ENCODE peak calls at places on chromosomes 2 and 18, in seven cellular contexts. O is A549, G is GM12892, N is esophagus squamous epithelium, M is transverse colon, E is endothelial cell of umbilical vein, K is tibial nerve. I is an unnamed sample.

GRCh38 chr2:54494087-54494486 is 38.0 kb downstream of the SPTBN1 start:
- DNase-seq in O (no peak), G (no peak), N (no peak), M (no peak), E (no peak), K (no peak), I (no peak)

GRCh38 chr2:37782721-37783438 is 111.4 kb upstream of the CDC42EP3 start:
- DNase-seq in O (no peak), G (no peak), N (no peak), M (peak), E (no peak), K (no peak), I (no peak)

GRCh38 chr2:27573452-27573851 is 9.4 kb upstream of the ZNF512 start:
- DNase-seq in O (no peak), G (no peak), N (no peak), M (no peak), E (no peak), K (no peak), I (no peak)

GRCh38 chr2:222753251-222753824 is 81.9 kb downstream of the MOGAT1 start:
- DNase-seq in O (no peak), G (no peak), N (no peak), M (no peak), E (no peak), K (no peak), I (no peak)

GRCh38 chr2:64207573-64207972 is 63.4 kb upstream of the PELI1 start:
- DNase-seq in O (no peak), G (no peak), N (no peak), M (no peak), E (no peak), K (no peak), I (no peak)

GRCh38 chr2:37585295-37585908 is 86.0 kb downstream of the CDC42EP3 start:
- DNase-seq in O (peak), G (no peak), N (no peak), M (peak), E (peak), K (no peak), I (no peak)

GRCh38 chr2:197191948-197192338 is 118.6 kb downstream of the ANKRD44 start:
- DNase-seq in O (no peak), G (no peak), N (no peak), M (no peak), E (no peak), K (no peak), I (no peak)

GRCh38 chr2:38771632-38772031 is 6.4 kb upstream of the GEMIN6 start:
- DNase-seq in O (peak), G (no peak), N (no peak), M (no peak), E (peak), K (no peak), I (no peak)

GRCh38 chr18:32349728-32350395 is 120.8 kb downstream of the GAREM1 start:
- DNase-seq in O (peak), G (no peak), N (no peak), M (peak), E (peak), K (peak), I (no peak)

GRCh38 chr2:220512419-220512818 is 885.0 kb downstream of the SLC4A3 start:
- DNase-seq in O (no peak), G (no peak), N (no peak), M (no peak), E (no peak), K (no peak), I (no peak)

GRCh38 chr2:42809876-42810125 is 17.4 kb upstream of the HAAO start:
- DNase-seq in O (peak), G (peak), N (no peak), M (peak), E (no peak), K (peak), I (no peak)

GRCh38 chr2:175930504-175930903 is 71.6 kb downstream of the LNPK start:
- DNase-seq in O (no peak), G (no peak), N (no peak), M (no peak), E (peak), K (no peak), I (no peak)

GRCh38 chr2:19347619-19348562 is 10.5 kb downstream of the OSR1 start:
- DNase-seq in O (peak), G (peak), N (peak), M (peak), E (peak), K (peak), I (peak)
- TF ChIP-seq POLR2A in O (peak), G (peak), N (no peak), M (peak), E (peak), K (peak), I (peak)

GRCh38 chr2:200216310-200216709 is 90.2 kb upstream of the SPATS2L start:
- DNase-seq in O (no peak), G (no peak), N (no peak), M (no peak), E (no peak), K (no peak), I (no peak)

GRCh38 chr2:200221055-200221692 is 85.3 kb upstream of the SPATS2L start:
- DNase-seq in O (peak), G (no peak), N (no peak), M (no peak), E (no peak), K (no peak), I (no peak)

GRCh38 chr2:200218645-200219044 is 87.8 kb upstream of the SPATS2L start:
- DNase-seq in O (no peak), G (no peak), N (no peak), M (no peak), E (no peak), K (no peak), I (no peak)

GRCh38 chr2:200217320-200217719 is 89.2 kb upstream of the SPATS2L start:
- DNase-seq in O (no peak), G (no peak), N (no peak), M (no peak), E (no peak), K (no peak), I (no peak)

DNA sequence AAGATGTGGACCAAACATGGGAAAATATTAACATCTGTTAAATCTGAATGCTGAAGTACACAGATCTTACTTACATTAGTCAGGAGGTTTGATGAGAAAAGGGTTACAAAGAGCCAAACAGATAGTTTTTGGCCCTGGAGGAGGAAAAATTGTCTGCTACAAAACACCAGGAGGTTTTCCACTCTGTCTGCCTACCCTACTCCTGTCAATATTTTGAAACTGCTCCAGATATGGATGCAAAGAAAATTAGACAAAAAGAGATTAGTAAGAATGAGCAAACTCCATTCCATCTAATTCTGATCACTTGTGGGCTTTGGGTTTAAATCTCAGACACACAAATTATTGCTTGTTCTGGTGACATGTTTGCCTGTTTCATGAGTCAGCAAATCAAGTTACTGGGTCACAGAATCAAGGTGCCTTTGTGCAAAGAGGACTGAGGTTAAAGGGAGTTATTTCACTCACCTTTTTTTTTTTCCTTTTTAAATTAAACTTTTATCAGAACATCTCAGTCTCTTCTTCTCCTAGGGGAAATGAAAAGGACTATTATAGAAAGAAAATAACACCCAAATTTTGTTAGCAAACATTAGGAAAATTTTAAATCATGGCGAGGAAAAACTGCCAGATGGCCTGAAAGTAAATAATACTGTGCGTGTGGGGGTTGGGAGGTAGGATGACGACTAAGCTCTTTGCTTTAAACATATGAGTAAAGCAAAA is 86.9 kb upstream of the SPATS2L start:
- DNase-seq in O (no peak), G (no peak), N (no peak), M (no peak), E (no peak), K (no peak), I (no peak)
- TF ChIP-seq POLR2A in O (no peak), G (no peak), N (no peak), M (no peak), E (no peak), K (no peak), I (no peak)

GRCh38 chr2:156325671-156326385 is 6.7 kb downstream of the NR4A2 start:
- DNase-seq in O (no peak), G (no peak), N (no peak), M (no peak), E (no peak), K (no peak), I (no peak)
- TF ChIP-seq POLR2A in O (no peak), G (no peak), N (no peak), M (no peak), E (no peak), K (no peak), I (no peak)

GRCh38 chr2:231394201-231395141 is 1.0 kb upstream of the B3GNT7 start:
- DNase-seq in O (peak), G (peak), N (no peak), M (no peak), E (no peak), K (no peak), I (peak)
- TF ChIP-seq POLR2A in O (no peak), G (peak), N (no peak), M (no peak), E (no peak), K (no peak), I (peak)

GRCh38 chr2:20093263-20094141 is 42.1 kb upstream of the LAPTM4A start:
- DNase-seq in O (peak), G (no peak), N (no peak), M (peak), E (peak), K (peak), I (no peak)
- TF ChIP-seq POLR2A in O (no peak), G (no peak), N (no peak), M (no peak), E (no peak), K (no peak), I (no peak)

GRCh38 chr2:174597347-174598047 is at the start of gene WIPF1:
- DNase-seq in O (no peak), G (peak), N (peak), M (peak), E (peak), K (no peak), I (no peak)
- TF ChIP-seq POLR2A in O (no peak), G (peak), N (no peak), M (peak), E (no peak), K (no peak), I (peak)

GRCh38 chr2:112055110-112055832 is at the start of gene TMEM87B:
- DNase-seq in O (peak), G (peak), N (peak), M (peak), E (peak), K (peak), I (peak)
- TF ChIP-seq POLR2A in O (peak), G (peak), N (no peak), M (peak), E (peak), K (peak), I (peak)